ENCODE peak calls at places on chromosomes 4 and X, in six cellular contexts. W is stomach, G is A549, R is adrenal gland, Q is ovary, Z is esophagus squamous epithelium. Y is an unnamed sample.

GRCh38 chrX:74293343-74293946 is 10.5 kb upstream of the ZCCHC13 start:
- DNase-seq in Z (no peak), W (peak), R (peak), Q (peak), G (peak), Y (peak)

GRCh38 chr4:99945718-99946345 is 586 bp downstream of the DNAJB14 start:
- DNase-seq in R (no peak), Q (no peak), W (peak), Z (no peak), G (no peak), Y (no peak)

GRCh38 chrX:117743469-117744251 is 372.9 kb downstream of the KLHL13 start:
- DNase-seq in Q (no peak), Z (no peak), R (no peak), W (no peak), G (no peak), Y (no peak)

GRCh38 chr4:24477919-24478318 is 106.4 kb downstream of the DHX15 start:
- DNase-seq in Z (no peak), R (no peak), G (no peak), Q (peak), W (no peak), Y (no peak)

GRCh38 chr4:7473096-7473495 is 38.4 kb upstream of the PSAPL1 start:
- DNase-seq in R (no peak), G (no peak), Q (no peak), W (no peak), Z (no peak), Y (no peak)

GRCh38 chr4:122776916-122777315 is 44.4 kb downstream of the BBS12 start:
- DNase-seq in Z (no peak), R (no peak), W (no peak), Q (no peak), G (no peak), Y (no peak)

GRCh38 chrX:25810202-25810601 is 327.9 kb upstream of the MAGEB18 start:
- DNase-seq in R (no peak), W (no peak), G (no peak), Q (no peak), Z (no peak), Y (no peak)

GRCh38 chr4:90616711-90617110 is 489.5 kb downstream of the CCSER1 start:
- DNase-seq in G (no peak), Q (no peak), R (no peak), Z (no peak), W (no peak), Y (no peak)

GRCh38 chr4:72909461-72909860 is 160.1 kb downstream of the COX18 start:
- DNase-seq in Z (no peak), Q (no peak), R (no peak), G (no peak), W (peak), Y (no peak)

GRCh38 chr4:8495803-8496202 is 55.2 kb downstream of the TRMT44 start:
- DNase-seq in R (no peak), W (no peak), Z (no peak), Q (no peak), G (no peak), Y (no peak)

DNA sequence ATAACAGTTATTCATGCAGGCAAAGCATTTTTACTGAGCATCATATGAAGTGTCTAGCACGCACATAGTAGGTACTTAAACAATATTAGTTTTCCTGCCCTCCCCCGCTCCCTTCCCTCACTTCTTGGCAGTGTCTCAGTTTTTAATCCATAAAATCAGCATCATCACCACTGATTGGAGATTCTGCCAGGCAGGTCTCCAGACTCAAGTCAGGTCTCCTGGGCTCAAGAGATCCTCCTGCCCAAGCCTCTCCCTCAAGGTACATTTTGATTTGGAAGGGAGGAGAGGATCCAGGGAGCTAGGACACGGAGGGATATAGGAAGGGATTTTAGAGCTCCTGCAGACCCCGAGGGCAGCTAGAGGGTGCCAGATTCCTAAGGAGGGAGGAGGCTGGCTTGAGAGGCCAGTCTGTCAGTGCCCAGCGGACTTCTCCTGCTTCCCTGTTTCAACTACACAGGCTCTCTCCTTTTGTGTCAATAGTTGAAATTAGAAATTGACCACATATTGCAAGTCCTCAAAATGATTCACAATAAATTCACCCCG is 4.4 kb upstream of the FAT1 start:
- DNase-seq in W (no peak), Q (no peak), Z (no peak), R (no peak), G (no peak), Y (no peak)
- H3K4me3 ChIP-seq in W (no peak), Q (no peak), Z (no peak), R (no peak), G (peak), Y (no peak)

DNA sequence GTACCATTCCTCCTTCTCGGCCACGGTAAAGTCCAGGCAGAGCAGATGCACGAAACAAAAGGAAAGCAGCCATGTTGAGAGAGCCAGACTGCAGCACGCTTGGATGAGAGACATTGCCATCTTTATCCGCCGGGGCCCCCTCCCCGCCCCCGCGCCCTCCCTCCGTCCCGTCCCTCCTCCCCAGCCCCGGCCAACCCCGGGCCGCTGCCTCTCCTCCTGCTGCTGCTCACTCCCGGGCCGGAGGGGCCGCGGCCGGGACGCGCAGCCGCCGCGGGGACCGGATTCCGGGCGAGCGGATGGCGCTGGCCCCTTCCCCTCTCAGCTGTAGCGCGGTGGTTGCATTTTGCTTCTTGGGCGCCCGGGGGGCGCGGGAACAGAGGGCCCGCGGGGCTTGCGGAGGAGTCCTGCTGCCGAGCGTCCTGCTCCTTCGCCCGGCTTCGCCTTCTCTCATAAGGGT is 552 bp downstream of the RNF150 start:
- DNase-seq in G (peak), R (peak), Z (no peak), W (no peak), Q (peak), Y (peak)
- TF ChIP-seq POLR2A in G (no peak), R (no peak), Z (no peak), W (no peak), Q (no peak), Y (no peak)

DNA sequence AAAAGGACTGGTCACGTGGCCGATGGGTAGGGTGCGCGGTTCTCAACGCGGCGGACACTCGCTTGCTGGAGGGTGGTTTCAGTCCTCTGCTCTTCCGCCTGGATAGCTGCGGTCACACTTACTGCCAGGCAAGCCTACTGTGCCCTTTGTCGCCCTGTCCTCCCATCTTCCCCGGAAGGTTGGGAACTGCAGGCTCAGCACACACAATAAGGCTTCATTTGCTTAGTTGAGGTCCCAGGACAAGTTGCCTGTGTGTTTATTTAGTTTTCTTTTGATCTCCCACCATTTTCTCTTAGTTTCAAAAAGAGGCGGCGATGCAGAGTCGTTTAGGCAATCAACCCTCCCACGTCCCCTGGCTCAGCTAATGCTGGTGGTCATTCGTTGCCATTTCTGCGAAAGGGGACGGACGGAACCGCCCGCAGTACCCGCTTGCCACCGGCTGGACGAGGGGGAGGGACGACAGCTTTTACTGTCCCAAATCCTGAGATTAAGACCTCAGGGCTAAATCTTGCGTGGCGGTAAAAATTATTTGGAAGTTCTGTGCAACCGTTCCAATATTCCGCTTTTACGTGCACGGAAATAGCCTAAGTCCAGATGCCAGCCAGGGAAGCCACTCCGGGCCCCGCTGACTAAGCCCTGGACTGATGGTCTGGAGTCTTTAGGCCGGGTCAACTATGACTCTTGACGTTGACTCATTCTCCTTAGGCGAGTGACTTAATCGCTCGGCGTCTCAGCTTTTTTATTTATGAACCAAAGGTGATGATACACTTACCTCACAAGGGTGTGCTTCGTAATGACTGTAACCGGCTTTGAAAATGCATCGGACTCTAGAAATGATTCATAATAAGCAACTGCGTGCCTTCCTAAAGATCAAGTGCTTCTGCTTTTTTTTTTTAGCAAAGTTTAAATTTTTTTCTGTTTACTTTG is 671 bp upstream of the EIF4E start:
- DNase-seq in G (peak), R (peak), Q (peak), Z (no peak), W (peak), Y (peak)
- TF ChIP-seq CTCF in G (no peak), R (peak), Q (peak), Z (peak), W (no peak), Y (no peak)

GRCh38 chr4:84938316-84938715 is 28.2 kb downstream of the WDFY3 start:
- DNase-seq in R (no peak), W (no peak), G (no peak), Z (no peak), Q (no peak), Y (no peak)
- H3K4me3 ChIP-seq in R (no peak), W (no peak), G (no peak), Z (no peak), Q (no peak), Y (no peak)